ENCODE peak calls at places on chromosome 3, in six cellular contexts. One of them, this sample, is unnamed.

GRCh38 chr3:9878700-9879099 is 1.4 kb downstream of the CIDEC start:
- DNase-seq in foreskin fibroblast: no peak
- DNase-seq in transverse colon: peak; percentile 72
- DNase-seq in GM12865: no peak
- DNase-seq in fibroblast of lung: no peak
- DNase-seq in neuronal stem cell: no peak
- DNase-seq in this sample: no peak

GRCh38 chr3:151437906-151438305 is 23.0 kb downstream of the IGSF10 start:
- DNase-seq in neuronal stem cell: no peak
- DNase-seq in fibroblast of lung: no peak
- DNase-seq in foreskin fibroblast: no peak
- DNase-seq in transverse colon: no peak
- DNase-seq in GM12865: no peak
- DNase-seq in this sample: no peak

GRCh38 chr3:101902041-101902440 is 52.7 kb downstream of the NFKBIZ start:
- DNase-seq in foreskin fibroblast: peak; percentile 96
- DNase-seq in transverse colon: no peak
- DNase-seq in GM12865: peak; percentile 47
- DNase-seq in fibroblast of lung: peak; percentile 95
- DNase-seq in neuronal stem cell: no peak
- DNase-seq in this sample: no peak

GRCh38 chr3:52477076-52477895 is 17.9 kb upstream of the STAB1 start:
- DNase-seq in neuronal stem cell: no peak
- DNase-seq in transverse colon: no peak
- DNase-seq in foreskin fibroblast: no peak
- DNase-seq in fibroblast of lung: no peak
- DNase-seq in GM12865: no peak
- DNase-seq in this sample: no peak

GRCh38 chr3:192080336-192080735 is 619.4 kb downstream of the PYDC2 start:
- DNase-seq in neuronal stem cell: no peak
- DNase-seq in GM12865: no peak
- DNase-seq in transverse colon: no peak
- DNase-seq in fibroblast of lung: no peak
- DNase-seq in foreskin fibroblast: no peak
- DNase-seq in this sample: no peak

GRCh38 chr3:14867936-14868570 is 49.3 kb downstream of the FGD5 start:
- DNase-seq in GM12865: no peak
- DNase-seq in fibroblast of lung: no peak
- DNase-seq in foreskin fibroblast: no peak
- DNase-seq in transverse colon: no peak
- DNase-seq in neuronal stem cell: no peak
- DNase-seq in this sample: no peak

GRCh38 chr3:35829499-35829898 is 190.2 kb downstream of the ARPP21 start:
- DNase-seq in transverse colon: no peak
- DNase-seq in neuronal stem cell: no peak
- DNase-seq in fibroblast of lung: no peak
- DNase-seq in foreskin fibroblast: peak; percentile 15
- DNase-seq in GM12865: no peak
- DNase-seq in this sample: no peak

GRCh38 chr3:56933803-56934202 is 126.7 kb upstream of the SPATA12 start:
- DNase-seq in GM12865: no peak
- DNase-seq in transverse colon: no peak
- DNase-seq in foreskin fibroblast: no peak
- DNase-seq in fibroblast of lung: no peak
- DNase-seq in neuronal stem cell: no peak
- DNase-seq in this sample: no peak

GRCh38 chr3:45760878-45761711 is 35.2 kb downstream of the SLC6A20 start:
- DNase-seq in transverse colon: peak; percentile 58
- DNase-seq in neuronal stem cell: peak; percentile 38
- DNase-seq in fibroblast of lung: peak; percentile 76
- DNase-seq in foreskin fibroblast: peak; percentile 82
- DNase-seq in GM12865: peak; percentile 85
- DNase-seq in this sample: peak; percentile 38

GRCh38 chr3:69094467-69095205 is 9.9 kb downstream of the ARL6IP5 start:
- DNase-seq in foreskin fibroblast: peak; percentile 40
- DNase-seq in fibroblast of lung: peak; percentile 44
- DNase-seq in transverse colon: no peak
- DNase-seq in GM12865: peak; percentile 28
- DNase-seq in neuronal stem cell: no peak
- DNase-seq in this sample: no peak
- H3K4me3 ChIP-seq in foreskin fibroblast: no peak overlapping the region
- H3K4me3 ChIP-seq in fibroblast of lung: no peak overlapping the region
- H3K4me3 ChIP-seq in transverse colon: no peak overlapping the region
- H3K4me3 ChIP-seq in GM12865: no peak overlapping the region
- H3K4me3 ChIP-seq in neuronal stem cell: no peak overlapping the region
- H3K4me3 ChIP-seq in this sample: no peak overlapping the region

DNA sequence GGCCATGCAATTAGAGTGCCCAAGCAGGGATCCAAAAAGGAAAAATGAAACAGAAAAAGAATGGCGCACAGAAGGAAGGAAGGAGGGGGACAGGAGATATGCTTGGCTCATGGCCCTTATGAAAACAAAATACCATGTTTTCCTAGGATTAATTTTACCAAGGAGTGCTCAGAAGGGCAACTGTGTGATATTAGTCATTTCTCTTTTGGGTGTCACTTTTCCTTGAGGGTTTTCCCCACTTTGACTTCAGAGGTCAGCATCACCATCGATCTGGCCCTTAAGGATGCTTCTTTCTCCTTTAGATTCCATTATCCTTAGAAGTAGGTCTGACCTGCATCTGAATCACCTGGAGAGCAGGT is 1.4 kb downstream of the PARP14 start:
- DNase-seq in fibroblast of lung: no peak
- DNase-seq in foreskin fibroblast: peak; percentile 4
- DNase-seq in transverse colon: no peak
- DNase-seq in GM12865: no peak
- DNase-seq in neuronal stem cell: no peak
- DNase-seq in this sample: no peak
- H3K4me3 ChIP-seq in fibroblast of lung: peak overlapping the region; percentile 76
- H3K4me3 ChIP-seq in foreskin fibroblast: peak overlapping the region; percentile 64
- H3K4me3 ChIP-seq in transverse colon: no peak overlapping the region
- H3K4me3 ChIP-seq in GM12865: peak overlapping the region; percentile 64
- H3K4me3 ChIP-seq in neuronal stem cell: no peak overlapping the region
- H3K4me3 ChIP-seq in this sample: no peak overlapping the region

GRCh38 chr3:149963485-149963884 is 7.2 kb downstream of the PFN2 start:
- DNase-seq in transverse colon: no peak
- DNase-seq in foreskin fibroblast: no peak
- DNase-seq in fibroblast of lung: no peak
- DNase-seq in GM12865: no peak
- DNase-seq in neuronal stem cell: no peak
- DNase-seq in this sample: no peak

GRCh38 chr3:149965278-149965677 is 5.4 kb downstream of the PFN2 start:
- DNase-seq in foreskin fibroblast: no peak
- DNase-seq in fibroblast of lung: peak; percentile 19
- DNase-seq in GM12865: no peak
- DNase-seq in neuronal stem cell: no peak
- DNase-seq in transverse colon: no peak
- DNase-seq in this sample: no peak

GRCh38 chr3:149967067-149967685 is 3.5 kb downstream of the PFN2 start:
- DNase-seq in neuronal stem cell: peak; percentile 33
- DNase-seq in fibroblast of lung: peak; percentile 77
- DNase-seq in transverse colon: no peak
- DNase-seq in GM12865: peak; percentile 60
- DNase-seq in foreskin fibroblast: peak; percentile 74
- DNase-seq in this sample: peak; percentile 46

GRCh38 chr3:149968216-149968615 is 2.5 kb downstream of the PFN2 start:
- DNase-seq in transverse colon: no peak
- DNase-seq in neuronal stem cell: no peak
- DNase-seq in GM12865: no peak
- DNase-seq in foreskin fibroblast: peak; percentile 36
- DNase-seq in fibroblast of lung: peak; percentile 15
- DNase-seq in this sample: no peak

DNA sequence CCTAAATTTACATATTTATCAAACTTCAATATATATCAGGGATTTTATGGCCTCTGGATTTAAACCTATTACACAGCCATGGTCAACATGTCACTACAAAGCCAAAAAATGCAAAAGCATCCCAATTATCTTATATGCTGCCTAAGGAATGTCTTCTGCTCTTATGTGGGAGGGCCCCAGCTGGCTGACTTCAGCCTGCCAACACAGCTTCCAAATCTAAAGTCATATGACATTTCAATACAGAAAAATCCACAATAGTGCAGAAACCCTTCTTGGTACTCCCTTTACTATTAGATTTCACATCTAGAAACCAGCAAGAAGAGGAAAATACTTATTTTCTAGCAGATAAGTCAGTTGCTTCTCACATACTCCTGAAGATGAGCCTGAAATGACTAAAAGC is 6.4 kb downstream of the PFN2 start:
- DNase-seq in foreskin fibroblast: peak; percentile 37
- DNase-seq in GM12865: no peak
- DNase-seq in neuronal stem cell: no peak
- DNase-seq in fibroblast of lung: peak; percentile 50
- DNase-seq in transverse colon: no peak
- DNase-seq in this sample: no peak
- H3K4me3 ChIP-seq in foreskin fibroblast: no peak overlapping the region
- H3K4me3 ChIP-seq in GM12865: no peak overlapping the region
- H3K4me3 ChIP-seq in neuronal stem cell: no peak overlapping the region
- H3K4me3 ChIP-seq in fibroblast of lung: no peak overlapping the region
- H3K4me3 ChIP-seq in transverse colon: no peak overlapping the region
- H3K4me3 ChIP-seq in this sample: no peak overlapping the region

GRCh38 chr3:154120903-154121235 is 321 bp upstream of the ARHGEF26 start:
- DNase-seq in GM12865: no peak
- DNase-seq in transverse colon: no peak
- DNase-seq in fibroblast of lung: no peak
- DNase-seq in foreskin fibroblast: no peak
- DNase-seq in neuronal stem cell: no peak
- DNase-seq in this sample: no peak

GRCh38 chr3:154125378-154126030 is 4.3 kb downstream of the ARHGEF26 start:
- DNase-seq in neuronal stem cell: no peak
- DNase-seq in transverse colon: no peak
- DNase-seq in foreskin fibroblast: no peak
- DNase-seq in GM12865: no peak
- DNase-seq in fibroblast of lung: no peak
- DNase-seq in this sample: no peak

GRCh38 chr3:154122096-154122911 is 1.1 kb downstream of the ARHGEF26 start:
- DNase-seq in fibroblast of lung: no peak
- DNase-seq in neuronal stem cell: peak; percentile 21
- DNase-seq in transverse colon: no peak
- DNase-seq in GM12865: no peak
- DNase-seq in foreskin fibroblast: peak; percentile 18
- DNase-seq in this sample: no peak

GRCh38 chr3:154121236-154122095 is at the start of gene ARHGEF26:
- DNase-seq in foreskin fibroblast: peak; percentile 91
- DNase-seq in GM12865: peak; percentile 80
- DNase-seq in transverse colon: peak; percentile 91
- DNase-seq in fibroblast of lung: peak; percentile 67
- DNase-seq in neuronal stem cell: peak; percentile 88
- DNase-seq in this sample: peak; percentile 65

DNA sequence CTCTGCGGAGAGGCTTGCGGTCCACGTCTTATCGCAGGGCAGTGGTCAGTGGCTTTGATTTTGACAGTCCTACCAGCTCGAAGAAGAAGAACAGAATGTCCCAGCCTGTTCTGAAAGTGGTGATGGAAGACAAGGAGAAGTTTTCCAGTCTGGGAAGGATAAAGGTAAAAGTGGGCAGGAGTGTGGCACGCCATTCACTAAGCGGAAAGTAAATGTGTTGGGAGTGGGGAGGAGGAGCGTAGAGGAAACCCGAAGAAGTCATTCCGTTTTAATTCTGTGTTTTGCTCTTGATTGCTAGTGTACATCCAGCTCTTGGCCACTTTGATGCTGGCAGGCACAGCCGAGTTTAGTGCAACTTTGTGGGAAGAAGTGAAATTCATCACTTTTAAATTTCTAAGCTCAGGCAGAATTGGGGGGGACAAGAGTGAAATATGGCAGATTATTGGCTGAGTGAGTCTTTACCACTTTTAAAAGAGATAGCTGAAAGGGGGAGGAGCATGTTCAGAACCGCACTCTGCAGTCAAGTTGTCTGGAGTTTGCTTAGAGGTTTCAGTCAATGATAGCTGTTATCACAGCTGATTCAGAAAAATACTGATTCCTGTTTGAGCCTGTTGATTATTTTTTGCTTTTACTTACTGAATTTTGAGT is 1.8 kb downstream of the ARHGEF26 start:
- DNase-seq in foreskin fibroblast: peak; percentile 53
- DNase-seq in transverse colon: no peak
- DNase-seq in GM12865: no peak
- DNase-seq in neuronal stem cell: no peak
- DNase-seq in fibroblast of lung: peak; percentile 31
- DNase-seq in this sample: peak; percentile 7
- H3K4me3 ChIP-seq in foreskin fibroblast: peak overlapping the region; percentile 71
- H3K4me3 ChIP-seq in transverse colon: peak overlapping the region; percentile 77
- H3K4me3 ChIP-seq in GM12865: no peak overlapping the region
- H3K4me3 ChIP-seq in neuronal stem cell: peak overlapping the region; percentile 74
- H3K4me3 ChIP-seq in fibroblast of lung: peak overlapping the region; percentile 85
- H3K4me3 ChIP-seq in this sample: no peak overlapping the region

This sample was measured in Jurkat, Clone E6-1.